ENCODE peak calls at places on chromosomes 4 and X, in nine cellular contexts. L, V, W, M, S, R, J, N and C are unnamed samples.

GRCh38 chr4:187256897-187257296 is 533.2 kb upstream of the FAT1 start:
- DNase-seq in V (no peak), N (peak; percentile 50), L (no peak), W (no peak), R (no peak), M (no peak), S (no peak), J (no peak), C (no peak)

GRCh38 chr4:2825740-2826139 is 17.9 kb upstream of the ADD1 start:
- DNase-seq in L (no peak), S (no peak), J (no peak), W (no peak), N (no peak), M (peak; percentile 66), R (no peak), V (peak; percentile 60), C (no peak)

GRCh38 chr4:175807596-175807995 is 4.5 kb downstream of the GPM6A start:
- DNase-seq in L (no peak), W (no peak), M (no peak), R (no peak), S (no peak), N (no peak), J (no peak), V (no peak), C (no peak)

GRCh38 chrX:71543316-71543715 is 10.4 kb downstream of the OGT start:
- DNase-seq in W (no peak), V (no peak), J (no peak), N (no peak), R (no peak), M (no peak), S (no peak), L (no peak), C (no peak)

GRCh38 chr4:143246977-143247376 is 62.3 kb downstream of the USP38 start:
- DNase-seq in W (no peak), R (no peak), J (no peak), V (no peak), S (no peak), L (no peak), M (no peak), N (no peak), C (no peak)

GRCh38 chrX:19886888-19887531 is 390 bp downstream of the SH3KBP1 start:
- DNase-seq in V (peak; percentile 68), W (no peak), N (no peak), R (no peak), L (peak; percentile 19), J (no peak), M (no peak), S (no peak), C (no peak)

GRCh38 chr4:8372506-8373070 is 67.9 kb downstream of the ACOX3 start:
- DNase-seq in R (no peak), J (no peak), V (no peak), M (no peak), L (no peak), S (no peak), N (no peak), W (no peak), C (no peak)

GRCh38 chrX:107743995-107744394 is 31.6 kb downstream of the TSC22D3 start:
- DNase-seq in W (no peak), N (no peak), L (no peak), V (no peak), M (no peak), J (no peak), R (no peak), S (no peak), C (no peak)

GRCh38 chrX:68676340-68676739 is 28.9 kb downstream of the STARD8 start:
- DNase-seq in L (no peak), W (no peak), M (no peak), R (no peak), S (no peak), N (no peak), V (no peak), J (no peak), C (no peak)

GRCh38 chr4:54155936-54156335 is 56.0 kb downstream of the GSX2 start:
- DNase-seq in S (no peak), N (no peak), V (no peak), J (no peak), L (no peak), W (no peak), R (no peak), M (no peak), C (no peak)

GRCh38 chr4:56654238-56654632 is 26.9 kb downstream of the HOPX start:
- DNase-seq in M (no peak), S (no peak), J (no peak), W (no peak), L (no peak), V (no peak), R (no peak), N (no peak), C (no peak)

GRCh38 chrX:70171636-70172035 is 5.6 kb upstream of the DGAT2L6 start:
- DNase-seq in N (no peak), M (no peak), L (peak; percentile 7), V (no peak), S (no peak), W (no peak), R (no peak), J (no peak), C (no peak)

GRCh38 chr4:6087669-6088068 is 69.4 kb upstream of the C4orf50 start:
- DNase-seq in M (no peak), L (peak; percentile 86), R (peak; percentile 31), S (no peak), V (no peak), N (no peak), W (no peak), J (peak; percentile 51), C (no peak)

GRCh38 chrX:12974797-12975669 is at the start of gene TMSB4X:
- DNase-seq in V (peak; percentile 91), W (no peak), N (peak; percentile 73), R (peak; percentile 77), L (peak; percentile 82), M (peak; percentile 96), S (no peak), J (no peak), C (no peak)

GRCh38 chr4:40228497-40229365 is 31.9 kb downstream of the RHOH start:
- DNase-seq in N (no peak), M (no peak), S (peak; percentile 77), V (no peak), W (no peak), R (no peak), J (no peak), L (peak; percentile 74), C (no peak)

GRCh38 chr4:138834029-138834428 is 181.6 kb upstream of the NOCT start:
- DNase-seq in N (no peak), W (no peak), L (no peak), J (no peak), S (no peak), R (no peak), M (no peak), V (no peak), C (no peak)

GRCh38 chr4:52260507-52261302 is 209.6 kb downstream of the SPATA18 start:
- DNase-seq in M (no peak), J (no peak), S (no peak), R (no peak), N (no peak), W (no peak), V (no peak), L (no peak), C (no peak)

GRCh38 chr4:14888790-14889189 is 113.5 kb upstream of the CPEB2 start:
- DNase-seq in S (no peak), L (no peak), R (no peak), M (no peak), W (no peak), V (no peak), J (no peak), N (no peak), C (no peak)
- TF ChIP-seq POLR2AphosphoS5 in S (no peak), L (no peak), R (no peak), M (no peak), W (no peak), V (no peak), J (no peak), N (no peak), C (no peak)

GRCh38 chr4:103199009-103199408 is 866 bp upstream of the CENPE start:
- DNase-seq in W (no peak), L (no peak), V (no peak), N (no peak), M (no peak), R (no peak), J (no peak), S (no peak), C (no peak)
- H3K4me3 ChIP-seq in W (peak overlapping the region; percentile 96), L (peak overlapping the region; percentile 93), V (peak overlapping the region; percentile 79), N (peak overlapping the region; percentile 81), M (peak overlapping the region; percentile 83), R (peak overlapping the region; percentile 54), J (peak overlapping the region; percentile 81), S (peak overlapping the region; percentile 88), C (peak overlapping the region; percentile 83)

GRCh38 chr4:153218961-153219360 is 14.7 kb downstream of the TRIM2 start:
- DNase-seq in R (no peak), J (no peak), W (no peak), S (no peak), M (no peak), L (no peak), N (no peak), V (no peak), C (no peak)
- TF ChIP-seq POLR2AphosphoS5 in R (peak; percentile 13), J (no peak), W (no peak), S (no peak), M (no peak), L (no peak), N (no peak), V (no peak), C (no peak)

GRCh38 chrX:150982235-150982785 is 825 bp upstream of the HMGB3 start:
- DNase-seq in L (peak; percentile 30), N (no peak), R (no peak), S (no peak), V (no peak), W (no peak), J (no peak), M (no peak), C (no peak)
- H3K4me3 ChIP-seq in L (peak overlapping the region; percentile 62), N (peak overlapping the region; percentile 73), R (peak overlapping the region; percentile 39), S (peak overlapping the region; percentile 54), V (peak overlapping the region; percentile 63), W (peak overlapping the region; percentile 45), J (peak overlapping the region; percentile 54), M (peak overlapping the region; percentile 60), C (peak overlapping the region; percentile 78)

GRCh38 chr4:189304755-189305154 is 635.9 kb upstream of the FRG1 start:
- DNase-seq in V (no peak), R (no peak), S (no peak), N (no peak), J (no peak), M (no peak), L (no peak), W (no peak), C (no peak)
- TF ChIP-seq POLR2AphosphoS5 in V (no peak), R (no peak), S (no peak), N (no peak), J (no peak), M (no peak), L (no peak), W (no peak), C (no peak)